ENCODE peak calls at places on chromosomes 3 and 15, in five cellular contexts. M, D, K, W and E are unnamed samples.

GRCh38 chr3:50825841-50826240 is 151.1 kb downstream of the DOCK3 start:
- DNase-seq in W (no peak), M (no peak), K (no peak), D (no peak), E (no peak)

GRCh38 chr3:187242435-187242834 is 45.1 kb downstream of the RTP1 start:
- DNase-seq in W (no peak), K (peak), D (no peak), M (no peak), E (no peak)

GRCh38 chr3:50297384-50297775 is 1.8 kb downstream of the HYAL3 start:
- DNase-seq in M (peak), W (no peak), D (no peak), K (no peak), E (peak)

GRCh38 chr15:90946538-90946937 is 8.1 kb upstream of the RCCD1 start:
- DNase-seq in M (peak), D (no peak), K (no peak), W (no peak), E (no peak)

GRCh38 chr3:178901204-178901603 is 170.4 kb downstream of the ZMAT3 start:
- DNase-seq in K (no peak), M (no peak), D (no peak), W (no peak), E (no peak)

GRCh38 chr3:129486057-129487035 is 42.1 kb upstream of the RHO start:
- DNase-seq in M (peak), D (no peak), K (peak), W (no peak), E (no peak)

GRCh38 chr3:186901135-186901734 is 29.1 kb upstream of the ST6GAL1 start:
- DNase-seq in K (peak), D (no peak), M (no peak), W (no peak), E (no peak)

GRCh38 chr15:39738998-39739397 is 43.6 kb downstream of the FSIP1 start:
- DNase-seq in K (no peak), W (no peak), D (no peak), M (no peak), E (no peak)

GRCh38 chr15:94844533-94845390 is 613.4 kb downstream of the MCTP2 start:
- DNase-seq in W (no peak), K (peak), D (no peak), M (peak), E (peak)

DNA sequence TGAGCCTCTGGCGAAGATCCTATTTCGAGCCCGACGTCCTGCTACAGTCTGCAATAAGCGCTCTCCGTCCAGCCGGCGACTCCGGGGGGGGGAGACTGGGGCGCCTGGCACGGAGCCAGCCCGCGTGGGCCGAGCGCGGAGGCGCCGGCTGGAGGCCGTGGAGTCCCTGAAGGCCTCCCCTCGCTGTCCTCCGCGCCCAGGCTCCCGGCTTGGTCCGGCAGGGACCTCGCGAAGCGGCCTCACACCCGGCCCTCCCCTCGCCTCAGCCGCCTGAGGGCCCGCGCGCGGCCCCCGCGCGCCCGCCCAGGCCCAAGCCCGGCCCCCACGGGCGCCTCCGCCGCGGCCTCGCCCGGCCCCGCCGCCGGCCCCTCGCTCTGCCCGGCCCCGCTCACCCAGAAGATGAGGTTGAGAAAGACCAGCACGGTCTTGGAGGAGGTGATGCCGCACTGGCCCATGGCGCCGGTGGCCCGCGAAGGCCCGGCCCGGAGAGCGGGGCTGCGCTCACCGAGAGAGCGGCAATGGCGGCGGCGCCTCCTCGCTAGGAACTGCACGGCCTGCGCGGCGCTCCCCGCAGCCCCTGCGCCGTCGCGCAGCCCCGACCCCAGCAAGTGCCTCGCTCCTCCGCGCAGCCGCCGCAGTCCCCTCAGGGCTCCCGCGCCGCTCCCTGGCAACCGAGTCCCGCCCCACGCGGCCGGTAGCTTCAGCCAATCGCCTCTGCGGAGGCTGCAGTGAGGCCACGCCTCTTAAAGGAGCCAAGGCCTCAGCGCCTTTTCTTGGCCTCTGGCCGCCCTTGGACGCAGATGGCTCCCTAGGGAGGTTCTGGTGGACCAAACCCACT is at the start of gene TSPAN3:
- DNase-seq in K (peak), M (peak), W (peak), D (peak), E (peak)
- H3K27ac ChIP-seq in K (peak), M (peak), W (peak), D (peak), E (peak)

DNA sequence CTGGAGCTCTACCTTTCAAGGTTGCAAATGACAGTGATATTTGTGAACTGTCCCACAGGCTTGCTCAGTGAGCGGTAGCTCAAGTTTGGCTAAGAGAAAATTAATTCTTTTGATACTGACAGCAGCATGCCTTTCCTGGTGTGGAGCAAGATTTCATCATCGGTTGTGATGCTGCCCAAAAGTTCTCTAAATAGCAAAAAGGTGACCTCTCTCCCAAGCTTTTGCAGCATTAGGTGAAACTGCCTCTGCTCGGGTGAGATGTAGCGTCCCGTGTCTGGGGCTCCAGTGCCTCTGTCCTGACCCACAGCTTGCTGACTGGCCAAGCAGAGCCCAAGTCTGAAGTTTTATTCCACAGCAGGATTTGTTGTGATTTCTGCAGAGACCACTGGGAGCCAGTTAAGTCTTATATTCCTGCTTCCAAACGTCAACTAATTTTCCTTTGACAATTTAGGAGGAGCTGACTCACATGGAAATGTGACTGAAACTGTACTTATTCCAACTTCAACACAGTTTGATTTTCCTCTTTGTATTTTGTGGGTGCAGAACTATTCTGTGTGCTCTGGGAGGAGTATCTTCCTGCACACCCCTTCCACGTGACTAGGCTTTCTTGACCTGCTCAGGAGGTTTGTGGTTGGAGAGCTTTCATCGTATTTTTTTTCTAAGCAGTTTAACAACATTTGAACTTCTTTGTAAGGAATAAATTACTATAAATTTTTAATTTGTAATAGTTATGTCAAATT is 5.9 kb downstream of the SYNM start:
- DNase-seq in K (no peak), W (no peak), D (no peak), M (no peak), E (no peak)
- H3K27ac ChIP-seq in K (no peak), W (no peak), D (no peak), M (peak), E (no peak)

DNA sequence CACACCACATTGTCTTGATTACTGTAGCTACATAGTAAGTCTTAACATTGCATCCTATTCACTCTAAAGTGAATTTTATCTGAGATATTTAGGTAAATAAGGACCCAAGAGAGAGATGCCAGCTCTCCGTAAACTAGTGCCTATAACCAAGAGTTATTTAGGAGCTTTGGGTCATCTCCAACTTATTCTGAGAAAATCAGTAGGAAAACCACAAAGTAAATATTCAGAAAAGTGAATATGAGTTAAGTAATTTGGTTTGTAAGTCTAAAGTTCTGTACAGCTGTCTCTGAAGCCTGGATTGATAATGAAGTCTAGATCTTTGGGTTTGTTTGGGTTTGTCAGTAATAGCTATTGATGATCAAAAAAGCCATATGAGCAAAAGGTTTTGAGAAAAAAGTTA is 120.0 kb downstream of the FNDC3B start:
- DNase-seq in W (no peak), D (no peak), K (no peak), M (no peak), E (no peak)
- H3K27ac ChIP-seq in W (no peak), D (no peak), K (no peak), M (no peak), E (peak)

GRCh38 chr3:59451041-59451763 is 401.4 kb upstream of the CFAP20DC start:
- DNase-seq in K (peak), M (no peak), D (peak), W (no peak), E (peak)
- H3K27ac ChIP-seq in K (no peak), M (peak), D (peak), W (peak), E (no peak)

GRCh38 chr15:57735406-57735805 is 28.9 kb downstream of the POLR2M start:
- DNase-seq in M (no peak), K (no peak), W (no peak), D (no peak), E (no peak)

GRCh38 chr15:57734860-57735259 is 28.3 kb downstream of the POLR2M start:
- DNase-seq in W (no peak), D (no peak), M (no peak), K (no peak), E (no peak)

GRCh38 chr15:57732526-57733331 is 26.2 kb downstream of the POLR2M start:
- DNase-seq in D (peak), W (no peak), K (peak), M (no peak), E (peak)

GRCh38 chr15:57736591-57736990 is 30.1 kb downstream of the POLR2M start:
- DNase-seq in M (no peak), D (no peak), W (no peak), K (no peak), E (no peak)

GRCh38 chr15:57735891-57736290 is 29.4 kb downstream of the POLR2M start:
- DNase-seq in D (no peak), M (no peak), W (no peak), K (no peak), E (no peak)
- H3K27ac ChIP-seq in D (no peak), M (no peak), W (no peak), K (no peak), E (no peak)

DNA sequence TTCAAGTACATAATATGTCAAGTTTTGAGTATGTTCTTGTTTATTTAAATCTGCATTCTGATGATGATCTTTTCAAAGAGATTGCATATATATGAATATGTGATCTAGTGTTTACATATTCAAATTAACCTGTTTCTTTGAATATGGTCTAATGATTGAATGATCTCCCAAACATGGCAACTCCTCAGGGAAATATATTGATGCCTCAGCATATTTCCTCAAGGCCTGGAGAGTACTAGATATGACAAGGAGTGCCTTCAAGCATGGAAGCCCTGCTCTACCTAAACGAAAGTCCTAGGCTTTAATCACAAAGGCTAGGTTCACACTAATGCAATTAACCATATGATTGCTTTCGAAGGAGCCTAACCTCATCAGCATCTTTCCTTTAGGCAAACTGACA is 532.8 kb downstream of the ZIC1 start:
- DNase-seq in K (no peak), D (no peak), W (no peak), M (no peak), E (no peak)
- H3K27ac ChIP-seq in K (no peak), D (no peak), W (no peak), M (no peak), E (no peak)

GRCh38 chr15:50765202-50765967 is at the start of gene SPPL2A:
- DNase-seq in K (peak), M (peak), D (peak), W (peak), E (peak)

GRCh38 chr15:50764331-50765201 is 940 bp downstream of the SPPL2A start:
- DNase-seq in W (no peak), K (no peak), M (no peak), D (no peak), E (no peak)

GRCh38 chr15:50773389-50773788 is 7.9 kb upstream of the SPPL2A start:
- DNase-seq in M (no peak), D (no peak), K (no peak), W (no peak), E (no peak)

DNA sequence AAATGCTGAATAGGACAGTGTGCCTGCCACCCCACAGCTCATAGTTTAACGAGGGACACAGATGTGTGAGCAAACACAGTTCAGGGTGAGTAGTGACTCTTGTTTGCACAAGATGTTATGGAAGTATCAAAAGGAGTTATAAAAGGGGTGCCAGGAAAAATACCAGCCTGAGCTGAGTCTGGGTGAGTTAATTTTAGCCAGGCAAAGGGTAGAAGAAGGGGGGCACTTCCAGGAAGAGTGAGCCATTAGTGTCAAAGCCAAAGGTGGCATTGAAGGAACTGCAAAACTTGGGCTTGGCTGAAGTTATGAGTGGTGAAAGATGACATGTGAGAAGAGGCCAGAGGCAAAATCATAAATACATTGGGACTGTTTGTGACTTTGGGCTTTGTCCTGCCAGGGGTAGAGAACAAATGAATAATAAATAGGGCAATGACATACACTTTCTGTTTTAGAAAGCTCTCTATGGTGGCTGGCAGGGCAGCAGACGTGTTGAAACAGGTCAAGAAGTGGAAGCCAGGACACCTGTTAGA is 1.9 kb upstream of the SPPL2A start:
- DNase-seq in K (no peak), D (no peak), M (no peak), W (no peak), E (peak)
- H3K27ac ChIP-seq in K (no peak), D (no peak), M (no peak), W (no peak), E (peak)

GRCh38 chr3:188526057-188526456 is 372.1 kb downstream of the LPP start:
- DNase-seq in K (no peak), D (no peak), W (no peak), M (no peak), E (no peak)

GRCh38 chr3:188531210-188531609 is 377.3 kb downstream of the LPP start:
- DNase-seq in M (no peak), W (no peak), D (no peak), K (no peak), E (no peak)

GRCh38 chr3:188528390-188528789 is 374.4 kb downstream of the LPP start:
- DNase-seq in K (no peak), W (no peak), M (no peak), D (no peak), E (no peak)

GRCh38 chr3:188527389-188527788 is 373.4 kb downstream of the LPP start:
- DNase-seq in D (no peak), M (no peak), W (no peak), K (no peak), E (no peak)

DNA sequence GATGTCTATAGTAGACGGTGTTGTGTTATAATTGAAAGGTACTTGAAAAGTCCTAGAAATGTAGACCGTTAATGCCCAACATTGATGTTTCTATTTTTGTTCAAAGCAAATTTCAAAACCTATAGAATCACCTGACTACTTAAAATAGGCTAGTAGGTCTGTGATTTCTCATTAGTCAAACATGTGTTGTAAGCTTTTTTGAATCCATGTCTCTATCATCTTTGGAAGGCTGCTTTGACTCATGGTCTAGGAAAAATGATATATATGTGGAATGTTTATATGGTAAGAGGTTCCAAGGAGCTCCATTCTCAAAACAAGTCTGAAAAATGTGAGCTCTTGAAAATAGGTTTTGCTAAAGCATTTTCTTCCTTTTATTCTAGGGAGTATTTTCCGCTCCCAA is 375.3 kb downstream of the LPP start:
- DNase-seq in K (no peak), M (no peak), W (no peak), D (no peak), E (no peak)
- H3K27ac ChIP-seq in K (no peak), M (no peak), W (no peak), D (no peak), E (no peak)

DNA sequence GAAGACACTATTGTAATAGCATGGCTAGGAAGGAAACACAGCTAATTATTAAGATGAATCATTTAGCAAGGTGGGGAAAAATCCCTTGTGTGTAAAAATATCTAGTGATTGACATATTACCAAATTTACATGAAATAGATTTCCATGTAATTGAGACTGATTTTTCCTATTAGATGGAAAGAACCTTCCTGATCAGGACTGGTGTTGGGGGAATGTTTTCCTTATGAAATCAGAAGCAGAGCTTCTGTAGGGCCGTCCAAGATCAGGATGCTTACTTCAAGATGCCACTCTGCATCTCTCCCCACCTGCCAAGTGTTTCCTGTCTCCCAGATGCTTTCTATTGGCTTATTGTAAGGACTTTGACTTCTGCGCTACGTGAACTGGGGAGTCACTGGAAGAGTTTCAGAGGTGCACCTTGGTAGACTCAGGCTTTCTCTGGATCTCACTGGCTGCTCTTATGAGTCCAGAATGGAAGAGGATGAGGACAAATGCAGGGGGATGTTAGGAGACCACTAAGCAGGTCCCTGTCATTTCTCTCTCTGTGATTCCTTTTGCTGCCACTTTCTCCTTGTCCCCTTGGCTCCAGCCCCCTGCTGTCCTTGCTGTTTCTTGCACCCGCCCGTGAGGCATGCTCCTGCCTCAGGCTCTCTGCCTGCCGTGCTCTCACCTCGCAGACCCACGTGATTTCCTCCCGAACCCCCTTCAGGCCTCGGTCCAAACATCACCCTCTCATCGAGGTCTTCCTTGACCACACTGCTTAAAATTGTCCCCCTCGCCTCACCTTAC is 30.1 kb downstream of the BTD start:
- DNase-seq in W (no peak), K (peak), D (no peak), M (no peak), E (no peak)
- H3K27ac ChIP-seq in W (no peak), K (no peak), D (no peak), M (no peak), E (no peak)